ENCODE peak calls at places on chromosomes 3 and 15, in nine cellular contexts. O is globus pallidus; Z is CD4-positive, alpha-beta memory T cell; X is HTR-8/SVneo; S is GM12892; V is breast epithelium; I is EL; K is activated gamma-delta T cell treated with anti-CD3 and anti-CD28 coated beads, Interleukin-2, amount 50 U/mL, for 16 hours; W is CD8-positive, alpha-beta memory T cell. A is an unnamed sample.
A peak's percentile ranks its signal among the peaks of the same experiment; 100 is the strongest.

GRCh38 chr3:196440041-196440537 is 7.9 kb upstream of the UBXN7 start:
- DNase-seq in O (no peak), Z (no peak), X (no peak), S (no peak), V (no peak), I (peak; percentile 83), K (no peak), W (no peak), A (no peak)

GRCh38 chr3:28727321-28727720 is 378.7 kb upstream of the AZI2 start:
- DNase-seq in O (no peak), Z (no peak), X (no peak), S (no peak), V (no peak), I (no peak), K (no peak), W (no peak), A (no peak)

GRCh38 chr3:69774029-69774428 is 34.8 kb downstream of the MITF start:
- DNase-seq in O (peak; percentile 39), Z (no peak), X (no peak), S (no peak), V (no peak), I (no peak), K (no peak), W (no peak), A (no peak)

GRCh38 chr15:36428102-36428845 is 151.2 kb upstream of the CDIN1 start:
- DNase-seq in O (no peak), Z (no peak), X (peak; percentile 68), S (no peak), V (no peak), I (peak; percentile 100), K (no peak), W (no peak), A (peak; percentile 46)

GRCh38 chr3:176807938-176808337 is 389.3 kb downstream of the TBL1XR1 start:
- DNase-seq in O (no peak), Z (no peak), X (no peak), S (no peak), V (no peak), I (no peak), K (no peak), W (no peak), A (no peak)

GRCh38 chr3:25433868-25434267 is 5.8 kb downstream of the RARB start:
- DNase-seq in O (no peak), Z (no peak), X (no peak), S (no peak), V (no peak), I (no peak), K (no peak), W (no peak), A (peak; percentile 34)

GRCh38 chr3:126548556-126549466 is 9.9 kb downstream of the C3orf22 start:
- DNase-seq in O (no peak), Z (no peak), X (no peak), S (no peak), V (peak; percentile 24), I (no peak), K (no peak), W (no peak), A (peak; percentile 44)

GRCh38 chr15:92811514-92811913 is 88.6 kb upstream of the CHD2 start:
- DNase-seq in O (no peak), Z (no peak), X (no peak), S (no peak), V (no peak), I (no peak), K (no peak), W (no peak), A (peak; percentile 77)

GRCh38 chr3:42500091-42500490 is 2.4 kb upstream of the VIPR1 start:
- DNase-seq in O (no peak), Z (no peak), X (no peak), S (no peak), V (peak; percentile 14), I (no peak), K (no peak), W (no peak), A (no peak)

GRCh38 chr3:14405120-14405885 is 2.9 kb downstream of the SLC6A6 start:
- DNase-seq in O (no peak), Z (no peak), X (no peak), S (no peak), V (no peak), I (no peak), K (no peak), W (no peak), A (no peak)

GRCh38 chr3:50123394-50124361 is 31.4 kb upstream of the SEMA3F start:
- DNase-seq in O (no peak), Z (no peak), X (no peak), S (no peak), V (peak; percentile 51), I (no peak), K (no peak), W (no peak), A (peak; percentile 51)

GRCh38 chr3:136197159-136197715 is 1.1 kb upstream of the MSL2 start:
- DNase-seq in O (peak; percentile 47), Z (no peak), X (no peak), S (no peak), V (no peak), I (no peak), K (no peak), W (no peak), A (peak; percentile 33)

GRCh38 chr3:11091791-11092190 is 62.5 kb upstream of the HRH1 start:
- DNase-seq in O (no peak), Z (no peak), X (no peak), S (no peak), V (no peak), I (no peak), K (no peak), W (no peak), A (no peak)

GRCh38 chr3:112499328-112499727 is at the start of gene BTLA:
- DNase-seq in O (no peak), Z (peak; percentile 42), X (no peak), S (no peak), V (no peak), I (no peak), K (no peak), W (no peak), A (no peak)

GRCh38 chr3:49534581-49535495 is 19.4 kb upstream of the BSN start:
- DNase-seq in O (no peak), Z (no peak), X (no peak), S (no peak), V (no peak), I (no peak), K (no peak), W (no peak), A (peak; percentile 86)

GRCh38 chr15:73320619-73321180 is 48.1 kb downstream of the HCN4 start:
- DNase-seq in O (no peak), Z (no peak), X (no peak), S (no peak), V (peak; percentile 9), I (no peak), K (no peak), W (no peak), A (no peak)

GRCh38 chr15:44782516-44782915 is 46.2 kb downstream of the TRIM69 start:
- DNase-seq in O (no peak), Z (no peak), X (no peak), S (no peak), V (no peak), I (peak; percentile 23), K (no peak), W (no peak), A (peak; percentile 94)

GRCh38 chr3:114649331-114649730 is 355.5 kb downstream of the TIGIT start:
- DNase-seq in O (no peak), Z (no peak), X (no peak), S (no peak), V (no peak), I (peak; percentile 66), K (no peak), W (no peak), A (no peak)

GRCh38 chr15:86711476-86711875 is 631.8 kb downstream of the AGBL1 start:
- DNase-seq in O (no peak), Z (no peak), X (no peak), S (no peak), V (no peak), I (no peak), K (no peak), W (no peak), A (no peak)

GRCh38 chr3:31733234-31733667 is 200.5 kb downstream of the STT3B start:
- DNase-seq in O (no peak), Z (no peak), X (no peak), S (no peak), V (no peak), I (no peak), K (no peak), W (no peak), A (peak; percentile 50)

GRCh38 chr3:119236756-119237155 is 3.9 kb downstream of the B4GALT4 start:
- DNase-seq in O (no peak), Z (no peak), X (no peak), S (no peak), V (no peak), I (no peak), K (no peak), W (no peak), A (no peak)

GRCh38 chr15:75904241-75904631 is 558 bp downstream of the FBXO22 start:
- DNase-seq in O (peak; percentile 4), Z (no peak), X (peak; percentile 32), S (no peak), V (no peak), I (peak; percentile 47), K (no peak), W (no peak), A (peak; percentile 56)

GRCh38 chr3:19866751-19867347 is 67.2 kb downstream of the EFHB start:
- DNase-seq in O (peak; percentile 73), Z (peak; percentile 43), X (peak; percentile 45), S (no peak), V (no peak), I (peak; percentile 51), K (no peak), W (no peak), A (peak; percentile 64)

GRCh38 chr3:124584245-124584551 is 146.1 kb upstream of the UMPS start:
- DNase-seq in O (no peak), Z (peak; percentile 58), X (no peak), S (no peak), V (no peak), I (no peak), K (no peak), W (no peak), A (no peak)

GRCh38 chr3:15815696-15816095 is 17.9 kb upstream of the ANKRD28 start:
- DNase-seq in O (peak; percentile 68), Z (no peak), X (peak; percentile 21), S (no peak), V (no peak), I (peak; percentile 70), K (no peak), W (no peak), A (peak; percentile 27)

GRCh38 chr15:77311618-77312398 is 108.1 kb downstream of the PEAK1 start:
- DNase-seq in O (no peak), Z (no peak), X (no peak), S (no peak), V (no peak), I (peak; percentile 56), K (no peak), W (no peak), A (no peak)

GRCh38 chr3:146129750-146130149 is 31.2 kb downstream of the PLOD2 start:
- DNase-seq in O (no peak), Z (no peak), X (no peak), S (no peak), V (no peak), I (no peak), K (no peak), W (no peak), A (no peak)

GRCh38 chr3:127056281-127056680 is 73.4 kb downstream of the PLXNA1 start:
- DNase-seq in O (no peak), Z (no peak), X (no peak), S (no peak), V (no peak), I (no peak), K (no peak), W (no peak), A (no peak)

GRCh38 chr3:172225215-172225707 is 185.9 kb downstream of the FNDC3B start:
- DNase-seq in O (no peak), Z (no peak), X (no peak), S (no peak), V (no peak), I (no peak), K (no peak), W (no peak), A (no peak)

GRCh38 chr15:81548350-81549116 is 174.5 kb upstream of the TMC3 start:
- DNase-seq in O (peak; percentile 16), Z (no peak), X (no peak), S (no peak), V (no peak), I (peak; percentile 4), K (no peak), W (no peak), A (no peak)

A was measured in NCI-H69.